ENCODE peak calls at places on chromosomes 6 and 20, in five cellular contexts. P, I, J, K and R are unnamed samples.

GRCh38 chr6:150635906-150636514 is 36.3 kb downstream of the PLEKHG1 start:
- DNase-seq in P (no peak), I (no peak), J (no peak), K (no peak), R (no peak)

GRCh38 chr6:85390775-85391174 is 59.1 kb upstream of the NT5E start:
- DNase-seq in P (no peak), I (peak), J (no peak), K (peak), R (no peak)

GRCh38 chr6:145736854-145737181 is 1.5 kb upstream of the EPM2A start:
- DNase-seq in P (no peak), I (peak), J (no peak), K (peak), R (no peak)

GRCh38 chr20:46544576-46544975 is 5.9 kb downstream of the OCSTAMP start:
- DNase-seq in P (no peak), I (peak), J (no peak), K (peak), R (no peak)

GRCh38 chr20:57613481-57613921 is 6.7 kb downstream of the ZBP1 start:
- DNase-seq in P (peak), I (no peak), J (no peak), K (no peak), R (no peak)

GRCh38 chr6:72422126-72422680 is 199.7 kb upstream of the KCNQ5 start:
- DNase-seq in P (no peak), I (peak), J (no peak), K (no peak), R (no peak)

GRCh38 chr20:54772931-54773642 is 297.7 kb downstream of the DOK5 start:
- DNase-seq in P (no peak), I (no peak), J (no peak), K (no peak), R (no peak)

GRCh38 chr6:12119085-12119588 is 107.0 kb downstream of the HIVEP1 start:
- DNase-seq in P (no peak), I (no peak), J (peak), K (peak), R (peak)

GRCh38 chr6:37658121-37658520 is 39.6 kb downstream of the MDGA1 start:
- DNase-seq in P (no peak), I (no peak), J (no peak), K (no peak), R (no peak)

GRCh38 chr20:13684566-13685222 is 46.0 kb upstream of the TASP1 start:
- DNase-seq in P (no peak), I (no peak), J (no peak), K (no peak), R (no peak)

GRCh38 chr6:22886881-22887581 is 317.7 kb downstream of the HDGFL1 start:
- DNase-seq in P (no peak), I (peak), J (no peak), K (peak), R (no peak)

GRCh38 chr6:106421491-106421890 is 61.0 kb downstream of the CRYBG1 start:
- DNase-seq in P (no peak), I (peak), J (no peak), K (peak), R (no peak)

GRCh38 chr6:39523987-39524386 is 201.2 kb downstream of the KIF6 start:
- DNase-seq in P (no peak), I (no peak), J (no peak), K (no peak), R (no peak)

GRCh38 chr20:55649254-55649653 is 356.1 kb downstream of the CBLN4 start:
- DNase-seq in P (no peak), I (no peak), J (no peak), K (no peak), R (no peak)

GRCh38 chr6:42423244-42423643 is 28.5 kb downstream of the TRERF1 start:
- DNase-seq in P (no peak), I (no peak), J (no peak), K (no peak), R (peak)

GRCh38 chr6:113630365-113630737 is 226.8 kb upstream of the MARCKS start:
- DNase-seq in P (no peak), I (peak), J (no peak), K (peak), R (no peak)

GRCh38 chr20:10565191-10565921 is 108.4 kb downstream of the JAG1 start:
- DNase-seq in P (peak), I (peak), J (no peak), K (peak), R (no peak)

GRCh38 chr6:111259089-111259831 is 172.0 kb downstream of the SLC16A10 start:
- DNase-seq in P (peak), I (peak), J (peak), K (peak), R (peak)

GRCh38 chr6:434051-434705 is 42.6 kb downstream of the IRF4 start:
- DNase-seq in P (no peak), I (no peak), J (no peak), K (no peak), R (no peak)

GRCh38 chr6:153831350-153832078 is 207.5 kb upstream of the OPRM1 start:
- DNase-seq in P (no peak), I (no peak), J (no peak), K (no peak), R (no peak)

GRCh38 chr6:40524797-40525584 is 62.2 kb downstream of the LRFN2 start:
- DNase-seq in P (no peak), I (no peak), J (no peak), K (no peak), R (no peak)

GRCh38 chr6:54194067-54194466 is 82.8 kb downstream of the MLIP start:
- DNase-seq in P (no peak), I (peak), J (no peak), K (peak), R (no peak)

GRCh38 chr6:170162011-170162770 is 128.7 kb downstream of the DLL1 start:
- DNase-seq in P (peak), I (no peak), J (no peak), K (no peak), R (no peak)

GRCh38 chr20:15111654-15112053 is 774.2 kb upstream of the FLRT3 start:
- DNase-seq in P (no peak), I (no peak), J (no peak), K (no peak), R (no peak)

GRCh38 chr20:9068232-9068781 is 580 bp upstream of the PLCB4 start:
- DNase-seq in P (peak), I (peak), J (peak), K (peak), R (no peak)

GRCh38 chr6:32133786-32134185 is 3.7 kb upstream of the FKBPL start:
- DNase-seq in P (no peak), I (peak), J (no peak), K (no peak), R (no peak)

GRCh38 chr6:89675949-89676753 is 37.6 kb upstream of the LYRM2 start:
- DNase-seq in P (no peak), I (peak), J (no peak), K (peak), R (no peak)

DNA sequence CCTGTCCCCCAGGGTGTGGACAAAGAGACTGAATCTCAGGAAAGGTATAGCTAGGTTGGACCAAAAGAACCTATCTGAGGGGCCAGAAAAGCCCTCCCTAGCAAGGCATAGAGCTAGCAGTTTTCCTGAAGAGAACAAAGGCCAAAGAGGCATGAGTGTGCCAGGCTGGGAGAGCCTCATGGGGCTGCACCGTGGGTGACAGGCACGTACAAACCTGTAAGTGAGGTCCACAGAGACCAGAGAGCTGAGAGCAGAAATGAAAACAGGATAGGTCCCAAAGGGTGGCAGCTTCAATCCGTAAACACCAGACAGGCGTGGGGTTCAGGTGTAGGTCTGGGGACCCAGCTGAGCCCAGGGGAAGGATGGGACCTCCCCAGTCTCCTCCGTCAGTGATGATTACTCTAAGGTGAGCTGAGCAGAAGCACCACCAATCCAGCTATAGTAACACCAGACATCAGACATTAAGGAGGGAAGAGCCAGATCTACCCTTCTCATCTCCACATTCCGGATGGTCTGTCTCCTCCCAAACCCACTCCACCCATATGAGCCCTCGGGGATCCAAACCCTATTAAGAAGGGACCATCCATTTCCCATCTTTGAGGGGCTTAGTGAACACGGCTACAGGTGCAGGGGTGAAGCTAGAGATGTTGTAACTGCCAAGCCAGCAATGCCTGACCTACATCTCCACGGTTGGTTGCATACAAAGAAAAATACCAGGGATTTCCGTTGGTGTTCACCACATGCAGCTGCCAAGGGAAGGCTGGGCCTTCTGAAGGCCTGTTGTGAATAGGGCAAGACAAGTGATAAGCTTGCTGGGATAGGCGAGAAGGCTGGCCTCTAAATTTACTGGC is 38.3 kb downstream of the BCL2L1 start:
- DNase-seq in P (no peak), I (no peak), J (no peak), K (no peak), R (no peak)
- H3K27ac ChIP-seq in P (no peak), I (no peak), J (no peak), K (no peak), R (peak)

DNA sequence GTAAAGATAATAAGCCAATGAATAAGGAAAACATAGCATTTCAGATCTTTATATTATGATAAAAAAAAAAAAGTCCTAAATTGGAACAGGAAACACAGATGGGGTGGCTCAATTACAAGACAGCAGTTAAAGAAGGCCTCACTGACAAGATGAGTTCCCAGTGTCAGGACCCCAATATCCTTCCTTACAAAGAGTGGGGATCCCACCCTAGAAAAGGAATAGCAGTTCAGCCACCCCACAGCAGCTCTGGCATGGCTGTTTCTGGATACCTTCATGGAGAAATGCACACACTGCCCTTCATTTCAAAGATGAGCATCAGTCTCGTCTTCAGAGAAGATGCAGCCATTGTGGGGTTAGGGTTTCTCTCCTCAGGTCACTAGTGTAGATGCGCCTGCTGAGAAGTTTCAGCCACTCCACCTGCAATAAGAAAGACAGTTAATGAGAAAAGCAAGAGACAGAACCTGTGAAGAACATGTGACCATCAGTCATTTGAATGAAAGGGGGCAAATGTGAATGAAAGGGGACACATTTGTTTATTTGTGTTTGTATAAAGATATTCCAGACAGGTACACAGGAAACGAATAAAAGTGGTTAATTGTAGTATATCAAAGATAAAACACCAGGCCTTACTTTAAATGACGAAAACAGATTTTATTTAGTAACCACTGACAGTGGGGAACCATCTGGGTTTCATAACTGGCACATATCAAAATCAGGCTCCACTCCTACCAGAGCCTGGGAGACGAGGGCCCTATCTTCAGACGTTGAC is 121.3 kb upstream of the PRSS16 start:
- DNase-seq in P (no peak), I (no peak), J (no peak), K (no peak), R (no peak)
- H3K4me3 ChIP-seq in P (no peak), I (no peak), J (no peak), K (no peak), R (peak)

GRCh38 chr6:116326392-116326717 is 44.4 kb upstream of the DSE start:
- DNase-seq in P (no peak), I (no peak), J (no peak), K (peak), R (no peak)
- H3K27ac ChIP-seq in P (no peak), I (no peak), J (no peak), K (no peak), R (no peak)

DNA sequence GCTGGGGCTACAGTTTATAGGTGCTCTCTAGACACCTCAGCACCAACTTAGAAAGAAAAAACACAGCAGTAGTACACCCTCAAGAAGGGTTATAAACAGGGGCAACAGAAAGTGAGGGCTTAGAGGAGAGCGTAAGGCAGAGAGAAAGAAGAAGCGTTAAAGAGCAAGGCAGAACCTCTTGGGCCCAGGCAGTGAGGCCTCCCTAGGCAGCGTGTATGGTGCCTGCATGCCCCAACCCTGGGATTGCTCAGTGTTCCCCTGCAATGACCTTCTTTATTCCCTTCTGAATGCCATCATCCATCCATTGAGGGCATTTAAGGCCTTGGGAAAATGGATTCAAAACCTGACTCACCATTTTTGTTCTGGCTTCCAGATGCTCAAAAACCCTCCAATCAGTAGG is 130.0 kb upstream of the ARG1 start:
- DNase-seq in P (no peak), I (no peak), J (no peak), K (no peak), R (no peak)
- H3K4me3 ChIP-seq in P (no peak), I (no peak), J (no peak), K (no peak), R (peak)

GRCh38 chr20:23293689-23294088 is 56.9 kb upstream of the NXT1 start:
- DNase-seq in P (no peak), I (no peak), J (no peak), K (no peak), R (no peak)
- H3K27ac ChIP-seq in P (no peak), I (no peak), J (no peak), K (no peak), R (no peak)

DNA sequence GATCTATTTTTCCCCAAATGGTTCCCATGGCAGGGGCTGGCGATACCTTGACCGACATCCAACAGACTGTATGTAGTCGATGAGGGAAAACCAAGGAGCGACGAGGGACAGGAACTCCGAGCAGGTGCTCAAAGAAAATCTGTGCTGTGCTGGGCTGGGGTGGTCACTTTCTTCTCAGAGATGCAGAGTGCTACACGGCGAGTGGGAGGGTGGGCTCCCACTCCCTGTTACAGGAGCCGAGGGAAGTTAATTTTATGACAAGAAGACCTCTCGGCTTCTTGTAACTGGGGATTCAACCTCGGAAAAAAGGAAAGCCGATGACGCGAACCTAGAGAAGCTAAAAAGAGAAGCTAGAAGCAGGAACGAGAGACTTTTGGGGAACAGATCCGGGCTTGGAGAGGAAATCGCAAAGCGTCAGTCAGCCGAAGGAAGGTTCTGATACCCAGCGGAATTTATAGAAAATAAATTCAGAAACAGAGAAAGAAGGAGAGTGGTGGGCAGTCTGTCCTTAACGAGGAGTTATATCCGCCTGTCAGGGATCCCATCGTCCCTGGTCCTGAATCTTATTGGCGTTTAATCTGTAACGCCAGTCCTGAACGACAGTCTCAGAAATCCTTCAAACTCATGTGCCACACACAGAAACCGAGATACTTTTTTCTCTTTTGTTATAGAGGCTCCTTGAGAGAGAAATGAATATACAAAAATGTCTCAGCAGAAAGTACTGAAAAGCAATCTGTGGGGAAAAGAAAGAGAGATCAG is 84.6 kb upstream of the ZNF322 start:
- DNase-seq in P (no peak), I (no peak), J (no peak), K (no peak), R (no peak)
- H3K4me3 ChIP-seq in P (no peak), I (peak), J (no peak), K (peak), R (no peak)

GRCh38 chr6:28252507-28252975 is 472 bp upstream of the ZKSCAN4 start:
- DNase-seq in P (no peak), I (no peak), J (no peak), K (peak), R (no peak)
- H3K27ac ChIP-seq in P (peak), I (peak), J (peak), K (peak), R (peak)